ENCODE peak calls at places on chromosome 10, in four cellular contexts. One of them, this sample, is unnamed.

GRCh38 chr10:127928021-127928806 is 21.3 kb downstream of the PTPRE start:
- DNase-seq in GM03348: no peak
- DNase-seq in PC-9: no peak
- DNase-seq in left ventricle myocardium inferior: no peak
- DNase-seq in this sample: no peak

GRCh38 chr10:79021331-79021907 is 47.3 kb upstream of the ZMIZ1 start:
- DNase-seq in GM03348: no peak
- DNase-seq in PC-9: no peak
- DNase-seq in left ventricle myocardium inferior: no peak
- DNase-seq in this sample: no peak

GRCh38 chr10:60346661-60347060 is 43.0 kb downstream of the ANK3 start:
- DNase-seq in GM03348: no peak
- DNase-seq in PC-9: no peak
- DNase-seq in left ventricle myocardium inferior: no peak
- DNase-seq in this sample: no peak

GRCh38 chr10:58853668-58854067 is 322.8 kb upstream of the PHYHIPL start:
- DNase-seq in GM03348: no peak
- DNase-seq in PC-9: no peak
- DNase-seq in left ventricle myocardium inferior: no peak
- DNase-seq in this sample: no peak

GRCh38 chr10:137606-138005 is 2.4 kb downstream of the ZMYND11 start:
- DNase-seq in GM03348: peak
- DNase-seq in PC-9: no peak
- DNase-seq in left ventricle myocardium inferior: no peak
- DNase-seq in this sample: no peak

GRCh38 chr10:190216-190615 is 55.0 kb downstream of the ZMYND11 start:
- DNase-seq in GM03348: no peak
- DNase-seq in PC-9: no peak
- DNase-seq in left ventricle myocardium inferior: no peak
- DNase-seq in this sample: no peak

GRCh38 chr10:114526112-114526496 is 121.8 kb upstream of the AFAP1L2 start:
- DNase-seq in GM03348: no peak
- DNase-seq in PC-9: no peak
- DNase-seq in left ventricle myocardium inferior: no peak
- DNase-seq in this sample: no peak

GRCh38 chr10:4725917-4726606 is 99.9 kb upstream of the AKR1E2 start:
- DNase-seq in GM03348: peak
- DNase-seq in PC-9: no peak
- DNase-seq in left ventricle myocardium inferior: no peak
- DNase-seq in this sample: no peak

GRCh38 chr10:76117949-76118348 is 686.5 kb downstream of the LRMDA start:
- DNase-seq in GM03348: peak
- DNase-seq in PC-9: no peak
- DNase-seq in left ventricle myocardium inferior: no peak
- DNase-seq in this sample: no peak

GRCh38 chr10:25174461-25175230 is at the start of gene GPR158:
- DNase-seq in GM03348: peak
- DNase-seq in PC-9: peak
- DNase-seq in left ventricle myocardium inferior: peak
- DNase-seq in this sample: peak

GRCh38 chr10:23065549-23065948 is 29.8 kb upstream of the MSRB2 start:
- DNase-seq in GM03348: peak
- DNase-seq in PC-9: peak
- DNase-seq in left ventricle myocardium inferior: peak
- DNase-seq in this sample: peak

GRCh38 chr10:70512149-70512611 is 33.6 kb downstream of the PALD1 start:
- DNase-seq in GM03348: no peak
- DNase-seq in PC-9: no peak
- DNase-seq in left ventricle myocardium inferior: no peak
- DNase-seq in this sample: peak

GRCh38 chr10:61918140-61918539 is 16.6 kb downstream of the ARID5B start:
- DNase-seq in GM03348: no peak
- DNase-seq in PC-9: no peak
- DNase-seq in left ventricle myocardium inferior: no peak
- DNase-seq in this sample: no peak

GRCh38 chr10:72309290-72310240 is 35.8 kb downstream of the DDIT4 start:
- DNase-seq in GM03348: no peak
- DNase-seq in PC-9: no peak
- DNase-seq in left ventricle myocardium inferior: peak
- DNase-seq in this sample: peak

GRCh38 chr10:96921655-96922054 is 89.6 kb downstream of the LCOR start:
- DNase-seq in GM03348: no peak
- DNase-seq in PC-9: no peak
- DNase-seq in left ventricle myocardium inferior: no peak
- DNase-seq in this sample: no peak

GRCh38 chr10:95242581-95243317 is 48.1 kb downstream of the PDLIM1 start:
- DNase-seq in GM03348: peak
- DNase-seq in PC-9: peak
- DNase-seq in left ventricle myocardium inferior: no peak
- DNase-seq in this sample: no peak

GRCh38 chr10:92111336-92111939 is 179.4 kb downstream of the CPEB3 start:
- DNase-seq in GM03348: no peak
- DNase-seq in PC-9: no peak
- DNase-seq in left ventricle myocardium inferior: no peak
- DNase-seq in this sample: no peak

GRCh38 chr10:99775850-99776249 is 6.6 kb upstream of the ABCC2 start:
- DNase-seq in GM03348: peak
- DNase-seq in PC-9: no peak
- DNase-seq in left ventricle myocardium inferior: no peak
- DNase-seq in this sample: no peak

GRCh38 chr10:104639595-104640338 is 1.3 kb upstream of the SORCS3 start:
- DNase-seq in GM03348: no peak
- DNase-seq in PC-9: no peak
- DNase-seq in left ventricle myocardium inferior: no peak
- DNase-seq in this sample: peak

GRCh38 chr10:33801705-33802104 is 467.2 kb upstream of the NRP1 start:
- DNase-seq in GM03348: no peak
- DNase-seq in PC-9: peak
- DNase-seq in left ventricle myocardium inferior: no peak
- DNase-seq in this sample: no peak

GRCh38 chr10:49650724-49651034 is 28.8 kb upstream of the C10orf53 start:
- DNase-seq in GM03348: no peak
- DNase-seq in PC-9: no peak
- DNase-seq in left ventricle myocardium inferior: no peak
- DNase-seq in this sample: no peak

GRCh38 chr10:71663311-71663710 is 56.3 kb downstream of the C10orf105 start:
- DNase-seq in GM03348: no peak
- DNase-seq in PC-9: no peak
- DNase-seq in left ventricle myocardium inferior: no peak
- DNase-seq in this sample: no peak

GRCh38 chr10:71268751-71269150 is 50.3 kb upstream of the SLC29A3 start:
- DNase-seq in GM03348: peak
- DNase-seq in PC-9: no peak
- DNase-seq in left ventricle myocardium inferior: peak
- DNase-seq in this sample: peak

GRCh38 chr10:77603529-77603927 is 34.1 kb downstream of the KCNMA1 start:
- DNase-seq in GM03348: no peak
- DNase-seq in PC-9: peak
- DNase-seq in left ventricle myocardium inferior: no peak
- DNase-seq in this sample: no peak

GRCh38 chr10:46286991-46287693 is at the start of gene ANTXRL:
- DNase-seq in GM03348: no peak
- DNase-seq in PC-9: no peak
- DNase-seq in left ventricle myocardium inferior: no peak
- DNase-seq in this sample: no peak

GRCh38 chr10:128247576-128247975 is 121.4 kb upstream of the MKI67 start:
- DNase-seq in GM03348: no peak
- DNase-seq in PC-9: no peak
- DNase-seq in left ventricle myocardium inferior: no peak
- DNase-seq in this sample: no peak

GRCh38 chr10:77983384-77984341 is 45.7 kb downstream of the POLR3A start:
- DNase-seq in GM03348: peak
- DNase-seq in PC-9: no peak
- DNase-seq in left ventricle myocardium inferior: no peak
- DNase-seq in this sample: no peak

GRCh38 chr10:78952686-78953085 is 116.1 kb upstream of the ZMIZ1 start:
- DNase-seq in GM03348: peak
- DNase-seq in PC-9: no peak
- DNase-seq in left ventricle myocardium inferior: peak
- DNase-seq in this sample: peak

GRCh38 chr10:30359373-30360206 is 10.5 kb upstream of the MTPAP start:
- DNase-seq in GM03348: peak
- DNase-seq in PC-9: peak
- DNase-seq in left ventricle myocardium inferior: peak
- DNase-seq in this sample: peak